ENCODE peak calls at places on chromosome 2, in ten cellular contexts. O is AG20443, J is GM23248, U is SJSA1, B is putamen, N is hippocampal formation, H is NAMALWA, I is MM.1S, G is NCI-H1417, M is T-helper 9 cell. K is an unnamed sample.

GRCh38 chr2:168510125-168510756 is 54.2 kb downstream of the CERS6 start:
- DNase-seq in O (no peak), J (no peak), U (no peak), B (no peak), N (no peak), H (no peak), I (no peak), G (no peak), M (no peak), K (no peak)

GRCh38 chr2:33134764-33135560 is 188.2 kb downstream of the LTBP1 start:
- DNase-seq in O (no peak), J (peak; percentile 60), U (no peak), B (no peak), N (peak; percentile 5), H (no peak), I (no peak), G (peak; percentile 42), M (no peak), K (no peak)

GRCh38 chr2:162041465-162041864 is 32.5 kb downstream of the DPP4 start:
- DNase-seq in O (peak; percentile 19), J (peak; percentile 25), U (no peak), B (no peak), N (no peak), H (no peak), I (no peak), G (no peak), M (no peak), K (no peak)

GRCh38 chr2:9539530-9539929 is 16.1 kb downstream of the ADAM17 start:
- DNase-seq in O (no peak), J (no peak), U (no peak), B (no peak), N (no peak), H (peak; percentile 15), I (no peak), G (no peak), M (no peak), K (no peak)

GRCh38 chr2:198283149-198283548 is 478.8 kb downstream of the PLCL1 start:
- DNase-seq in O (peak; percentile 18), J (peak; percentile 74), U (no peak), B (no peak), N (no peak), H (no peak), I (no peak), G (no peak), M (no peak), K (no peak)

GRCh38 chr2:101188683-101189405 is 37.7 kb upstream of the TBC1D8 start:
- DNase-seq in O (peak; percentile 70), J (peak; percentile 62), U (peak; percentile 24), B (no peak), N (no peak), H (peak; percentile 15), I (no peak), G (no peak), M (no peak), K (no peak)

GRCh38 chr2:75379811-75380210 is 180.5 kb upstream of the TACR1 start:
- DNase-seq in O (no peak), J (no peak), U (no peak), B (no peak), N (no peak), H (no peak), I (no peak), G (no peak), M (no peak), K (no peak)

GRCh38 chr2:102932521-102932920 is 170.7 kb downstream of the TMEM182 start:
- DNase-seq in O (no peak), J (no peak), U (no peak), B (no peak), N (no peak), H (no peak), I (no peak), G (no peak), M (no peak), K (no peak)

GRCh38 chr2:232438951-232439757 is 16.8 kb upstream of the ALPI start:
- DNase-seq in O (no peak), J (no peak), U (peak; percentile 36), B (no peak), N (no peak), H (no peak), I (no peak), G (no peak), M (no peak), K (peak; percentile 65)

GRCh38 chr2:60867848-60868247 is 13.5 kb upstream of the REL start:
- DNase-seq in O (no peak), J (no peak), U (no peak), B (peak; percentile 25), N (no peak), H (peak; percentile 88), I (no peak), G (no peak), M (no peak), K (no peak)

GRCh38 chr2:69770193-69770702 is 28.3 kb downstream of the ANXA4 start:
- DNase-seq in O (peak; percentile 84), J (peak; percentile 94), U (peak; percentile 73), B (no peak), N (no peak), H (no peak), I (peak; percentile 19), G (no peak), M (no peak), K (no peak)

GRCh38 chr2:223760838-223761502 is 76.4 kb downstream of the AP1S3 start:
- DNase-seq in O (peak; percentile 83), J (peak; percentile 96), U (peak; percentile 60), B (no peak), N (no peak), H (peak; percentile 37), I (peak; percentile 10), G (no peak), M (peak; percentile 29), K (no peak)

GRCh38 chr2:181790716-181791649 is 100.5 kb upstream of the ITPRID2 start:
- DNase-seq in O (peak; percentile 69), J (peak; percentile 95), U (peak; percentile 91), B (no peak), N (no peak), H (no peak), I (no peak), G (no peak), M (no peak), K (no peak)

GRCh38 chr2:152468832-152469692 is 134.1 kb downstream of the FMNL2 start:
- DNase-seq in O (no peak), J (no peak), U (peak; percentile 32), B (no peak), N (peak; percentile 77), H (no peak), I (peak; percentile 14), G (no peak), M (no peak), K (no peak)

GRCh38 chr2:181397331-181397730 is 59.9 kb upstream of the ITGA4 start:
- DNase-seq in O (no peak), J (no peak), U (no peak), B (no peak), N (no peak), H (no peak), I (no peak), G (no peak), M (no peak), K (no peak)

GRCh38 chr2:191318037-191318728 is 73.0 kb downstream of the MYO1B start:
- DNase-seq in O (peak; percentile 46), J (peak; percentile 74), U (no peak), B (no peak), N (no peak), H (no peak), I (no peak), G (no peak), M (no peak), K (no peak)

GRCh38 chr2:233990261-233990798 is 60.2 kb upstream of the SPP2 start:
- DNase-seq in O (no peak), J (no peak), U (no peak), B (no peak), N (no peak), H (no peak), I (peak; percentile 84), G (no peak), M (peak; percentile 57), K (no peak)

GRCh38 chr2:230023313-230023712 is 45.4 kb downstream of the SLC16A14 start:
- DNase-seq in O (no peak), J (no peak), U (no peak), B (no peak), N (no peak), H (no peak), I (no peak), G (no peak), M (no peak), K (no peak)

GRCh38 chr2:86695053-86695691 is 24.9 kb upstream of the RMND5A start:
- DNase-seq in O (no peak), J (peak; percentile 11), U (no peak), B (no peak), N (no peak), H (no peak), I (no peak), G (no peak), M (no peak), K (no peak)

K was measured in dorsolateral prefrontal cortex.